ENCODE peak calls at places on chromosomes 7 and 10, in four cellular contexts. G is K562, W is GM12878, V is HepG2. X is an unnamed sample. For H3K4me1, the result is how much of the 10 kb centered on the place peaks cover.

GRCh38 chr10:127398140-127398966 is 150.8 kb upstream of the NPS start:
- DNase-seq in G (no peak), V (no peak), W (no peak), X (peak)

GRCh38 chr10:28676968-28677888 is at the start of gene BAMBI:
- DNase-seq in V (peak), W (no peak), G (peak), X (peak)

GRCh38 chr7:11458736-11459483 is 373.1 kb downstream of the THSD7A start:
- DNase-seq in V (no peak), W (no peak), G (no peak), X (no peak)

GRCh38 chr7:96667026-96667425 is 42.6 kb downstream of the SEM1 start:
- DNase-seq in G (no peak), V (no peak), W (no peak), X (no peak)

GRCh38 chr10:99777918-99778716 is 4.3 kb upstream of the ABCC2 start:
- DNase-seq in V (peak), G (no peak), W (no peak), X (no peak)

GRCh38 chr10:91061608-91062007 is 140.7 kb upstream of the ANKRD1 start:
- DNase-seq in W (no peak), V (no peak), G (no peak), X (no peak)

GRCh38 chr10:132397671-132398565 is 918 bp downstream of the PWWP2B start:
- DNase-seq in G (no peak), W (no peak), V (no peak), X (peak)

GRCh38 chr7:101659706-101660105 is 30.6 kb upstream of the MYL10 start:
- DNase-seq in G (no peak), W (no peak), V (peak), X (no peak)

GRCh38 chr10:4073912-4074311 is 288.9 kb upstream of the KLF6 start:
- DNase-seq in V (no peak), W (no peak), G (no peak), X (peak)

GRCh38 chr7:132430863-132431822 is 145.1 kb downstream of the PLXNA4 start:
- DNase-seq in W (no peak), G (no peak), V (no peak), X (peak)

GRCh38 chr7:37942934-37943610 is 22.6 kb downstream of the EPDR1 start:
- DNase-seq in W (peak), V (peak), G (no peak), X (peak)

GRCh38 chr10:98790817-98791216 is 344.1 kb upstream of the HPS1 start:
- DNase-seq in V (no peak), W (no peak), G (no peak), X (peak)

GRCh38 chr10:60031664-60032063 is 125.3 kb upstream of the CCDC6 start:
- DNase-seq in W (peak), V (no peak), G (no peak), X (no peak)

GRCh38 chr7:151143261-151144015 is 24.1 kb downstream of the GBX1 start:
- DNase-seq in W (no peak), V (no peak), G (no peak), X (no peak)

GRCh38 chr7:73705551-73705920 is 13.9 kb downstream of the STX1A start:
- DNase-seq in W (no peak), G (no peak), V (no peak), X (peak)

GRCh38 chr10:86261933-86262665 is 104.5 kb downstream of the GRID1 start:
- DNase-seq in W (peak), V (peak), G (peak), X (no peak)

GRCh38 chr7:28407643-28408042 is 4.7 kb upstream of the CREB5 start:
- DNase-seq in W (no peak), V (no peak), G (no peak), X (peak)

GRCh38 chr7:28409716-28410627 is 2.3 kb upstream of the CREB5 start:
- DNase-seq in G (no peak), V (no peak), W (no peak), X (peak)

GRCh38 chr7:28410628-28411578 is 1.4 kb upstream of the CREB5 start:
- DNase-seq in W (no peak), V (no peak), G (peak), X (peak)

GRCh38 chr7:28408105-28408973 is 4.0 kb upstream of the CREB5 start:
- DNase-seq in V (no peak), W (no peak), G (no peak), X (peak)

GRCh38 chr7:28408974-28409715 is 3.2 kb upstream of the CREB5 start:
- DNase-seq in W (no peak), G (peak), V (peak), X (peak)
- TF ChIP-seq NFIC in W (no peak), G (no peak), V (no peak), X (no peak)

GRCh38 chr10:79158402-79159097 is 89.8 kb downstream of the ZMIZ1 start:
- DNase-seq in W (no peak), V (no peak), G (peak), X (peak)

GRCh38 chr10:79161557-79161956 is 92.8 kb downstream of the ZMIZ1 start:
- DNase-seq in G (no peak), W (no peak), V (no peak), X (no peak)

GRCh38 chr10:79159141-79159619 is 90.4 kb downstream of the ZMIZ1 start:
- DNase-seq in W (no peak), G (no peak), V (no peak), X (peak)

GRCh38 chr10:79159785-79160184 is 91.0 kb downstream of the ZMIZ1 start:
- DNase-seq in G (no peak), W (no peak), V (no peak), X (peak)

DNA sequence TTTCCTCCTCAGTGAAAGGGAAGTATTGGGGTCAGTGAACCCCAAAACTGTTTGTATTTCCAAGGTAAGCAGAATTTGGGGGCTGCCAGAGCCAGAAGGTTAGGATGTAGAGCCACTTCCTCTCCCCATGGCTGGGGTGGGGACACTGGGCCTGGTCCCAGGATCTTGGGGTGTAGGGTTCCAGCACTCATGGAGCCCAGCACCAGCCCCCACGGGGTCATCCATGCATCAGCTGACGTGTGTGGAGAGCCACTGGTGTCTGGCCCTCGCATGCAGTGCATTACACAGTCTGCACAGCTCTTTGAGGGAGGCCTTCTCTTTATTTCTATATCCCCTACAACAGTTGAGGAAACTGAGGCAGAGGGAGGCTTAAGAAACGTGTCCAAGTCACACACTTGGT is 91.4 kb downstream of the ZMIZ1 start:
- DNase-seq in V (no peak), W (no peak), G (no peak), X (no peak)
- H3K4me1 ChIP-seq in V (half or more), W (under half), G (half or more), X (half or more)

GRCh38 chr7:24665564-24666294 is 91.5 kb downstream of the GSDME start:
- DNase-seq in V (peak), W (peak), G (peak), X (peak)
- TF ChIP-seq NFIC in V (no peak), W (no peak), G (no peak), X (no peak)

DNA sequence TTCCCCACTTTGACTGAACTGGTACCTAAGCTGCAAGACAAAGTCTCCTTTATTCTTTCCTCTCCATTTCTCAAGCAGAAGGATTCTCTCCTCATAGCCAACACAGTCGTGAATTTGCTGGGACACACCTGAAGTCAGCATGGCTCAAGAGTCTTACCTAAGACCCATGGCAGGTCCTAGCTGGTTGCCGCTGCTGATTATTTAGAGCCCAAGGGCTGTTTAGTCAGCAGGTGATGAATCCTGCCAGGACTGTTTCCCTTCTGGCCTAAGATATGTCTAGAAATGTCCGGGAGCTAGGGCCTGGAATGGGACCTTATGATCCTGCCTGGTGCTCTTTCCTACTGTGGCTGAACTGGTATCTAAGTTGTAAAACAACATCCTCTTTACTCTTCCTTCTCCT is 82.8 kb downstream of the AHCYL2 start:
- DNase-seq in V (no peak), G (no peak), W (no peak), X (no peak)
- H3K4me1 ChIP-seq in V (under half), G (under half), W (under half), X (under half)

DNA sequence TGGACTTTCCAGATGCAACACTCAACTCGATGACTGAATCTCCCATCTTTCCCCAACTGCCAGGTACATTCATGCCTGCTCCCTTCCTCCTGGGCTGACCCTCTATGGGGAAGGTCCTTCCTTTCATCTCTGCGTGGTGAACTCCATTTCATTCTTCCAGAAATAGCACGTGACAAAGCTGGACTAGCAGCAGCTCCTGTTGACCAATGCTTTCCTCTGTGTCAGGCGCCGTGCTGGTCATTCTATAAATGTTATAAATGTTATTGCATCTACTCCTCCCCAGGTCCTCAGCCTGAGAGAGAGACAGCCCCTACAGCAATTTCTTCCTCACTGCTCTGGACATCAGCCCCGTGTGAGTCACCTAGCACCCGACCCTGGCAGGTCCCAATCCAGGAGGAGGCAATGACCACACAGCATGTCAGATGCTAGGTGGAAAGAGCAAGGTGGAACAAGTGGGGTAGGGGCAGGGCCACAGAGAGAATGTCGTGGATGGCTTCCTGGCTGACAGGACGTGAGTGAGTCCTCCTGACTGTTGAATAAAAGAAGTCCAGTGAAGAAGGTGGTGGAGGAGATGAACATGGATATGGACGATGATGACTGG is 178.1 kb downstream of the ADAM12 start:
- DNase-seq in G (no peak), W (no peak), V (no peak), X (no peak)
- TF ChIP-seq NFIC in G (no peak), W (no peak), V (no peak), X (no peak)

GRCh38 chr7:44981035-44981706 is 2.4 kb upstream of the MYO1G start:
- DNase-seq in W (no peak), V (no peak), G (no peak), X (peak)

GRCh38 chr7:44984478-44984758 is 5.6 kb upstream of the MYO1G start:
- DNase-seq in V (no peak), W (no peak), G (no peak), X (no peak)

GRCh38 chr7:44983742-44984477 is 5.1 kb upstream of the MYO1G start:
- DNase-seq in G (no peak), W (no peak), V (no peak), X (no peak)

GRCh38 chr7:44982970-44983369 is 4.2 kb upstream of the MYO1G start:
- DNase-seq in G (no peak), V (no peak), W (no peak), X (no peak)

GRCh38 chr7:44982535-44982923 is 3.7 kb upstream of the MYO1G start:
- DNase-seq in G (no peak), W (no peak), V (no peak), X (no peak)
- H3K4me1 ChIP-seq in G (under half), W (under half), V (under half), X (under half)

DNA sequence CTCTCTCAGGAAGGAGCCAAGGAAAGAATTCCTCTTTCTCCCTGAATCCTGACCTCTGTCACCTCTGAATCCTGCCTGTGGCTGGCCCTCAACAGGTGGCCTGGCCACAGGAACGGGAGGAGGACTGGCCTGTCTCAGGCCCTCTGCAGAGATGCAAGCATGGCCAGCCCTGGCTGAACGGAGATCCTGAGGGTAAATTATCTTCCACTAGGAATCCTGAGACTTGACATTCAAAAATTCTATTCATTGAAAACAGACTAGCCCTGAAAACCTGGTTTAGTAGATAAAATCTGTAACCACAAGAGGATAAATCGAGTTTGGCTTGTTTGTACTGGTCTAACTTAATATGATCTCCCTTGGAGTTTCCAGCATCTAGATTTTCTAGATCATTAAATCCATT is 579.3 kb downstream of the LRMDA start:
- DNase-seq in W (no peak), V (no peak), G (no peak), X (peak)
- TF ChIP-seq NFIC in W (no peak), V (no peak), G (no peak), X (no peak)

GRCh38 chr10:33240931-33241330 is 93.5 kb downstream of the NRP1 start:
- DNase-seq in W (no peak), G (no peak), V (no peak), X (no peak)
- H3K4me1 ChIP-seq in W (under half), G (under half), V (under half), X (under half)

X was measured in SK-N-SH.